ENCODE peak calls at places on chromosome 17, in nine cellular contexts. E is immature natural killer cell; U is iPS DF 19.7; O is AG09319; I is activated effector memory CD4-positive, alpha-beta T cell treated with Interleukin-2 at 50 U/mL for 16 hours; Z is tibial nerve; M is H54; W is NCI-H774; K is cardiac fibroblast. Y is an unnamed sample.
A peak's percentile ranks its signal among the peaks of the same experiment; 100 is the strongest.

GRCh38 chr17:80012751-80013741 is 22.6 kb downstream of the TBC1D16 start:
- DNase-seq in U (no peak), K (no peak), Z (no peak), W (no peak), I (no peak), O (no peak), M (no peak), E (no peak), Y (no peak)

GRCh38 chr17:78474631-78475146 is 96.2 kb downstream of the PGS1 start:
- DNase-seq in M (no peak), E (peak; percentile 88), O (no peak), W (no peak), I (no peak), Z (no peak), U (no peak), K (no peak), Y (no peak)

GRCh38 chr17:77140878-77141767 is at the start of gene SEC14L1:
- DNase-seq in M (peak; percentile 40), O (no peak), Z (no peak), W (peak; percentile 50), E (peak; percentile 35), I (peak; percentile 18), U (no peak), K (peak; percentile 42), Y (no peak)

GRCh38 chr17:6995500-6996255 is at the start of gene ALOX12:
- DNase-seq in K (peak; percentile 11), I (no peak), Z (no peak), U (no peak), M (no peak), E (no peak), O (no peak), W (no peak), Y (no peak)

GRCh38 chr17:71251276-71251675 is 869.5 kb upstream of the SOX9 start:
- DNase-seq in O (peak; percentile 7), I (no peak), W (no peak), Z (no peak), E (no peak), K (no peak), M (no peak), U (no peak), Y (no peak)

GRCh38 chr17:44005527-44005864 is 1.1 kb downstream of the NAGS start:
- DNase-seq in O (no peak), M (no peak), W (no peak), U (no peak), E (no peak), Z (no peak), I (no peak), K (no peak), Y (no peak)

GRCh38 chr17:55783684-55784245 is 32.9 kb downstream of the PCTP start:
- DNase-seq in U (no peak), M (no peak), K (peak; percentile 52), Z (peak; percentile 58), O (peak; percentile 37), E (no peak), I (no peak), W (no peak), Y (no peak)

GRCh38 chr17:67400193-67400592 is 23.1 kb downstream of the PITPNC1 start:
- DNase-seq in U (no peak), Z (no peak), I (no peak), W (peak; percentile 19), E (no peak), M (no peak), O (no peak), K (no peak), Y (no peak)

GRCh38 chr17:42849451-42850157 is 1.4 kb upstream of the AOC3 start:
- DNase-seq in Z (no peak), E (no peak), K (no peak), O (no peak), I (no peak), W (no peak), U (no peak), M (no peak), Y (no peak)